ENCODE peak calls at places on chromosomes 6 and 20, in nine cellular contexts. M is sigmoid colon, V is astrocyte, F is A549, K is fibroblast of pulmonary artery, P is SK-N-SH, G is body of pancreas, Y is lung, I is choroid plexus epithelial cell. W is an unnamed sample.

GRCh38 chr20:1897486-1897885 is 2.3 kb downstream of the SIRPA start:
- DNase-seq in Y (no peak), P (no peak), V (no peak), F (no peak), M (peak; percentile 72), G (no peak), I (no peak), K (peak; percentile 41), W (no peak)

GRCh38 chr6:79070206-79070825 is 7.7 kb downstream of the PHIP start:
- DNase-seq in F (no peak), I (peak; percentile 38), Y (no peak), P (no peak), V (peak; percentile 16), G (no peak), K (no peak), M (no peak), W (peak; percentile 30)

GRCh38 chr20:36196676-36197075 is 39.6 kb upstream of the AAR2 start:
- DNase-seq in M (no peak), V (no peak), K (no peak), G (no peak), P (no peak), I (no peak), Y (no peak), F (no peak), W (no peak)

GRCh38 chr6:148329568-148330299 is 12.9 kb upstream of the SASH1 start:
- DNase-seq in Y (no peak), I (peak; percentile 63), F (no peak), K (peak; percentile 86), P (no peak), M (no peak), G (no peak), V (peak; percentile 98), W (no peak)

GRCh38 chr6:129686941-129687627 is 22.9 kb downstream of the ARHGAP18 start:
- DNase-seq in I (peak; percentile 71), M (no peak), P (no peak), G (no peak), F (no peak), V (peak; percentile 64), K (peak; percentile 62), Y (no peak), W (no peak)

GRCh38 chr20:9035129-9035528 is 33.8 kb upstream of the PLCB4 start:
- DNase-seq in G (no peak), Y (no peak), P (no peak), K (peak; percentile 74), I (peak; percentile 92), M (no peak), V (peak; percentile 84), F (no peak), W (no peak)

GRCh38 chr20:11492391-11492790 is 425.3 kb upstream of the BTBD3 start:
- DNase-seq in I (no peak), V (no peak), Y (no peak), K (no peak), P (no peak), G (no peak), F (no peak), M (no peak), W (no peak)

GRCh38 chr20:59939879-59940128 is 301 bp downstream of the PPP1R3D start:
- DNase-seq in V (no peak), I (no peak), F (no peak), P (peak; percentile 67), K (no peak), M (peak; percentile 74), Y (no peak), G (peak; percentile 52), W (no peak)

GRCh38 chr6:121998631-121999030 is 400.8 kb upstream of the HSF2 start:
- DNase-seq in I (no peak), F (no peak), G (no peak), P (no peak), Y (no peak), M (no peak), K (no peak), V (no peak), W (no peak)

GRCh38 chr6:149107520-149107919 is 210.0 kb upstream of the TAB2 start:
- DNase-seq in V (no peak), M (no peak), G (no peak), Y (no peak), K (no peak), F (no peak), P (no peak), I (no peak), W (no peak)

GRCh38 chr20:48728042-48728837 is 99.6 kb downstream of the PREX1 start:
- DNase-seq in I (no peak), F (no peak), G (no peak), V (no peak), Y (no peak), M (peak; percentile 69), K (no peak), P (no peak), W (no peak)

GRCh38 chr6:56864171-56864616 is 90.7 kb upstream of the BEND6 start:
- DNase-seq in P (no peak), V (peak; percentile 39), I (peak; percentile 42), G (no peak), M (no peak), K (no peak), F (no peak), Y (no peak), W (no peak)

GRCh38 chr6:159606786-159607185 is 86.3 kb downstream of the SOD2 start:
- DNase-seq in I (peak; percentile 26), P (no peak), K (no peak), F (no peak), G (no peak), V (peak; percentile 6), M (no peak), Y (no peak), W (no peak)

GRCh38 chr6:112665815-112666214 is 318.7 kb downstream of the RFPL4B start:
- DNase-seq in P (no peak), F (no peak), I (peak; percentile 57), G (no peak), Y (no peak), M (no peak), V (peak; percentile 61), K (peak; percentile 22), W (no peak)

GRCh38 chr20:8601542-8601912 is 467.4 kb upstream of the PLCB4 start:
- DNase-seq in V (no peak), Y (no peak), M (no peak), P (no peak), F (no peak), G (no peak), I (no peak), K (no peak), W (no peak)

GRCh38 chr6:36118550-36119107 is 11.7 kb upstream of the MAPK13 start:
- DNase-seq in I (no peak), V (no peak), F (no peak), Y (peak; percentile 54), M (peak; percentile 68), G (no peak), K (no peak), P (no peak), W (no peak)

GRCh38 chr6:166275714-166276166 is 32.5 kb downstream of the PRR18 start:
- DNase-seq in Y (peak; percentile 68), I (peak; percentile 58), K (peak; percentile 50), F (peak; percentile 35), M (peak; percentile 78), V (no peak), P (peak; percentile 88), G (peak; percentile 79), W (no peak)
- H3K4me3 ChIP-seq in Y (no peak overlapping the region), I (no peak overlapping the region), K (no peak overlapping the region), F (no peak overlapping the region), M (no peak overlapping the region), V (no peak overlapping the region), P (no peak overlapping the region), G (no peak overlapping the region), W (no peak overlapping the region)

GRCh38 chr6:5994999-5995698 is 11.6 kb downstream of the NRN1 start:
- DNase-seq in M (no peak), G (no peak), P (no peak), I (no peak), Y (no peak), V (no peak), F (no peak), K (no peak), W (no peak)

GRCh38 chr6:5994234-5994998 is 12.3 kb downstream of the NRN1 start:
- DNase-seq in F (no peak), M (no peak), G (no peak), Y (no peak), I (no peak), K (no peak), V (no peak), P (no peak), W (no peak)

GRCh38 chr6:5997420-5998093 is 9.2 kb downstream of the NRN1 start:
- DNase-seq in P (peak; percentile 52), M (no peak), K (no peak), Y (no peak), I (no peak), G (no peak), V (no peak), F (no peak), W (no peak)

GRCh38 chr6:5996701-5997419 is 9.9 kb downstream of the NRN1 start:
- DNase-seq in Y (no peak), P (peak; percentile 77), F (no peak), M (no peak), G (no peak), V (no peak), I (no peak), K (peak; percentile 25), W (no peak)

GRCh38 chr6:5995705-5996686 is 10.7 kb downstream of the NRN1 start:
- DNase-seq in P (peak; percentile 88), I (no peak), K (peak; percentile 11), F (no peak), Y (peak; percentile 59), G (peak; percentile 30), V (no peak), M (peak; percentile 73), W (no peak)
- TF ChIP-seq CTCF in P (peak; percentile 54), I (peak; percentile 30), K (no peak), F (no peak), Y (no peak), G (no peak), V (no peak), M (no peak), W (no peak)

DNA sequence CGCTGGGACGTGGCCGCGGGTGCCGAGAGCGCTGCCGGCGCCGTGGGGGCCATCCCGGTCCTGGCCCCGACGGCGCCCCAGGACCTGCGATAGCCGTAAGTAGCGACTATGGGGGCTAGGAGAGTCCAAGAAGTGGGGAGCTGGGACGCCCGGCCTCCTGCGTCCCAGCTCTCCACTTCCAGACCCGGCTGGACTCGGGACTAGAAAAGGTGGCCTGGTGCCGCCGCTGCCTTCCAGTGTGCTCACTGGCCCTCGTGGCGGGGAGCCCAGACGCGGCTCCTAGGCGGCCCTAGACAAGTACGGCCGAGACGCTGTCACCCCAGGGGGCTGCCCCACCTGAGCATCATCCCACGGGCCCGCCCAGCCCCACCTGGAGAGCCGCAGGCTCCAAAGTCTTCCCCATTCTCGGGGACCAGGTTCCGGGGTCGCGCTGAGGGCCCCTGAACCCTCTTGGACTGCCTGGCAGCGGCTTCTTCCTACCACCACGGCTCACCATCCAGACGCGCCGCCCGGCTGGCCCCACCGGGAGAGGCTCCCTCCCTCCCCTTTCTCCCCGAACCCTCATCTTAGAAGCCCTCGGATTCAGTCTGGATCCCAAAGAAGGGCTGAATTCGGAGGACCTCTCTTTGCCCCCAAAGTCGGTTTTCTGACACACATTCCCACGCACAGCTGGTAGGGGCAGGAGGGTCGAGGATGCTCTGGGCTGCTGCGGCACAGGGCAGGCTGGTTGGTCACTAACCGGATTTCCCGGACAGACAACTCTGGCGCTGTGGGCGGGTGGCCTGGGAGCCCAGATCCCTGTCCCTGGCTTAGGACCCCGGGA is 878 bp upstream of the MDFI start:
- DNase-seq in K (no peak), P (peak; percentile 71), M (no peak), Y (no peak), V (no peak), G (peak; percentile 18), F (no peak), I (no peak), W (no peak)
- H3K4me3 ChIP-seq in K (peak overlapping the region; percentile 61), P (peak overlapping the region; percentile 67), M (peak overlapping the region; percentile 50), Y (no peak overlapping the region), V (peak overlapping the region; percentile 71), G (no peak overlapping the region), F (peak overlapping the region; percentile 39), I (peak overlapping the region; percentile 77), W (no peak overlapping the region)

GRCh38 chr6:21780144-21780543 is 186.6 kb downstream of the SOX4 start:
- DNase-seq in M (no peak), G (no peak), Y (no peak), F (no peak), V (no peak), P (no peak), K (no peak), I (no peak), W (no peak)
- TF ChIP-seq CTCF in M (no peak), G (no peak), Y (no peak), F (no peak), V (no peak), P (no peak), K (no peak), I (no peak), W (no peak)

W was measured in GM12864.